ENCODE peak calls at places on chromosomes 13 and 19, in four cellular contexts. One of them, this sample, is unnamed.

GRCh38 chr13:30072818-30073186 is 222.4 kb upstream of the UBL3 start:
- DNase-seq in foreskin melanocyte: no peak
- DNase-seq in T-helper 9 cell: no peak
- DNase-seq in ELF-1: no peak
- DNase-seq in this sample: no peak

GRCh38 chr13:41588899-41589298 is 131.5 kb downstream of the RGCC start:
- DNase-seq in foreskin melanocyte: peak
- DNase-seq in ELF-1: no peak
- DNase-seq in T-helper 9 cell: no peak
- DNase-seq in this sample: peak

GRCh38 chr13:47334173-47334572 is 437.3 kb upstream of the HTR2A start:
- DNase-seq in ELF-1: no peak
- DNase-seq in T-helper 9 cell: no peak
- DNase-seq in foreskin melanocyte: peak
- DNase-seq in this sample: peak

GRCh38 chr19:29098863-29099481 is 114.0 kb downstream of the UQCRFS1 start:
- DNase-seq in T-helper 9 cell: no peak
- DNase-seq in ELF-1: no peak
- DNase-seq in foreskin melanocyte: no peak
- DNase-seq in this sample: peak

GRCh38 chr13:113656015-113656588 is 1.9 kb downstream of the ATP4B start:
- DNase-seq in T-helper 9 cell: no peak
- DNase-seq in foreskin melanocyte: no peak
- DNase-seq in ELF-1: no peak
- DNase-seq in this sample: no peak

GRCh38 chr13:73496711-73497110 is 437.9 kb downstream of the KLF5 start:
- DNase-seq in foreskin melanocyte: no peak
- DNase-seq in T-helper 9 cell: no peak
- DNase-seq in ELF-1: no peak
- DNase-seq in this sample: peak

GRCh38 chr19:34241513-34242337 is 12.6 kb upstream of the GARRE1 start:
- DNase-seq in ELF-1: peak
- DNase-seq in foreskin melanocyte: no peak
- DNase-seq in T-helper 9 cell: no peak
- DNase-seq in this sample: no peak

GRCh38 chr19:43432866-43433673 is 18.4 kb downstream of the TEX101 start:
- DNase-seq in T-helper 9 cell: peak
- DNase-seq in ELF-1: peak
- DNase-seq in foreskin melanocyte: no peak
- DNase-seq in this sample: peak

GRCh38 chr13:113846639-113847318 is 17.1 kb downstream of the GAS6 start:
- DNase-seq in T-helper 9 cell: no peak
- DNase-seq in ELF-1: no peak
- DNase-seq in foreskin melanocyte: no peak
- DNase-seq in this sample: no peak

GRCh38 chr13:27372896-27373295 is 51.5 kb upstream of the GTF3A start:
- DNase-seq in foreskin melanocyte: no peak
- DNase-seq in T-helper 9 cell: no peak
- DNase-seq in ELF-1: peak
- DNase-seq in this sample: no peak